ENCODE peak calls at places on chromosomes 5 and 9, in nine cellular contexts. A is IMR-90, C is spleen, R is tibial nerve, K is A549, F is sigmoid colon, V is body of pancreas, O is uterus, I is right lobe of liver. X is an unnamed sample.

GRCh38 chr5:67620386-67621039 is 423.9 kb upstream of the CD180 start:
- DNase-seq in A (no peak), C (no peak), R (no peak), K (no peak), F (no peak), V (no peak), O (no peak), I (no peak), X (no peak)

GRCh38 chr5:159444441-159445082 is 114.3 kb upstream of the IL12B start:
- DNase-seq in A (peak), C (no peak), R (no peak), K (peak), F (no peak), V (no peak), O (no peak), I (no peak), X (peak)

GRCh38 chr5:14439087-14439841 is 142.3 kb upstream of the OTULINL start:
- DNase-seq in A (no peak), C (no peak), R (no peak), K (no peak), F (no peak), V (no peak), O (no peak), I (no peak), X (no peak)

GRCh38 chr9:24824607-24825006 is 278.9 kb upstream of the IZUMO3 start:
- DNase-seq in A (no peak), C (no peak), R (no peak), K (no peak), F (no peak), V (no peak), O (no peak), I (no peak), X (no peak)

GRCh38 chr9:96302021-96302420 is at the start of gene HSD17B3:
- DNase-seq in A (peak), C (no peak), R (no peak), K (no peak), F (no peak), V (no peak), O (no peak), I (no peak), X (no peak)

GRCh38 chr9:120161801-120162200 is 418.2 kb downstream of the CDK5RAP2 start:
- DNase-seq in A (no peak), C (no peak), R (no peak), K (no peak), F (no peak), V (no peak), O (no peak), I (no peak), X (peak)

GRCh38 chr9:36327903-36328302 is 69.7 kb upstream of the GNE start:
- DNase-seq in A (peak), C (no peak), R (no peak), K (no peak), F (no peak), V (no peak), O (no peak), I (no peak), X (no peak)

GRCh38 chr9:137167113-137167751 is 2.6 kb downstream of the LRRC26 start:
- DNase-seq in A (no peak), C (no peak), R (no peak), K (no peak), F (no peak), V (no peak), O (no peak), I (no peak), X (no peak)

GRCh38 chr9:136648746-136649145 is 14.0 kb upstream of the EGFL7 start:
- DNase-seq in A (no peak), C (peak), R (no peak), K (no peak), F (no peak), V (no peak), O (no peak), I (peak), X (no peak)

GRCh38 chr5:673140-673836 is 19.9 kb downstream of the TPPP start:
- DNase-seq in A (no peak), C (peak), R (no peak), K (no peak), F (peak), V (no peak), O (no peak), I (peak), X (no peak)

GRCh38 chr9:77808750-77809079 is 160.6 kb upstream of the GNA14 start:
- DNase-seq in A (no peak), C (no peak), R (no peak), K (no peak), F (no peak), V (no peak), O (no peak), I (no peak), X (no peak)

GRCh38 chr5:178436326-178436940 is 153.8 kb downstream of the COL23A1 start:
- DNase-seq in A (no peak), C (no peak), R (no peak), K (no peak), F (peak), V (no peak), O (no peak), I (no peak), X (no peak)

GRCh38 chr9:37753489-37754190 is at the start of gene TRMT10B:
- DNase-seq in A (peak), C (peak), R (peak), K (peak), F (peak), V (peak), O (peak), I (peak), X (peak)
- TF ChIP-seq POLR2A in A (no peak), C (no peak), R (no peak), K (peak), F (peak), V (peak), O (peak), I (no peak), X (no peak)

DNA sequence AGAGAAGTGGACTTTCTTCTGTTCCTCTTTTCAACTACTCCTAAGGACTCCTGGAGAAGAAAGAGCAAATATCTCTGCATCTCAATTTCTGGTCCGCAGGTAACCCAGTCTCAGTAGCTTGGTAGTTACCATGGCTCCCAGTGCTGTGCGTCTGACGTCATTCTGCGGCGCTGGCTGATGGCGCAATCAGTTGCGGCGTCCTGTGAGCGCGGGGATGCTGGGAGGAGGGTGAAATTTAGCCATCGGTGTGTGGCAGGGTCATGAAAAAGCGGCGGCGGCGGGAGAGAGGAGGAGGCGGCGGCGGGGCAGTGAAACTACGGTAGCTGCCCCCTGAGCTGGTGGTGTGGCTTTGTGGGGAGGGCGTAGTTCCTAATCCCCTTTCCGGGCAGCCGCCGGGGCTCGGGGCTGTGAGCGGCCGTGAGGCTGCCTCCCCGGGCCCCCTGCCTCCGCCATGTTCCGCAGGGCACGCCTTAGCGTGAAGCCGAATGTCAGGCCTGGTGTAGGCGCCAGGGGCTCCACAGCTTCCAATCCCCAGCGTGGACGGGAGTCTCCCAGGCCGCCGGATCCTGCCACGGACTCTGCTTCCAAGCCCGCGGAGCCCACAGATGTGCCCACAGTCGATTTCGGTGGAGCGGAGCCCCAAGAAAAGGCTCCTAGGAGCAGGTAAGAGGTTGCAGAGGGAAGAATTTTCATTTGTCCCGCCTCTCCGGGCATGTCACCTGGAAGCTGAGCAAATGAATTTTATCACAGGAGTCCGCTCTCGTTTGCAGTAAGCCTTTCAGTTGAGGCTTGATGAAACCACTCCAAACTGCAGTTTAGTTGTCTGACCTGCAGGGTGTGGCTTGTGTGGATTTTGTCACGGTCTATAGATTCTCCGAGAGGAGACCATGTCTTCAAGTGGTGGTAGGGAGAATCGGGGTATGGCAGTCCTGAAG is at the start of gene BDP1:
- DNase-seq in A (peak), C (peak), R (peak), K (peak), F (peak), V (peak), O (peak), I (peak), X (peak)
- TF ChIP-seq CTCF in A (peak), C (peak), R (peak), K (peak), F (peak), V (peak), O (peak), I (peak), X (peak)

GRCh38 chr9:99360026-99360425 is 137.9 kb downstream of the SEC61B start:
- DNase-seq in A (no peak), C (no peak), R (no peak), K (no peak), F (no peak), V (no peak), O (no peak), I (no peak), X (no peak)

GRCh38 chr9:99359336-99359735 is 137.3 kb downstream of the SEC61B start:
- DNase-seq in A (no peak), C (no peak), R (no peak), K (no peak), F (no peak), V (no peak), O (no peak), I (no peak), X (no peak)

GRCh38 chr9:99363509-99363908 is 141.4 kb downstream of the SEC61B start:
- DNase-seq in A (no peak), C (no peak), R (no peak), K (no peak), F (no peak), V (no peak), O (no peak), I (no peak), X (no peak)

GRCh38 chr9:99361827-99362226 is 139.7 kb downstream of the SEC61B start:
- DNase-seq in A (no peak), C (no peak), R (no peak), K (no peak), F (no peak), V (no peak), O (no peak), I (no peak), X (no peak)

DNA sequence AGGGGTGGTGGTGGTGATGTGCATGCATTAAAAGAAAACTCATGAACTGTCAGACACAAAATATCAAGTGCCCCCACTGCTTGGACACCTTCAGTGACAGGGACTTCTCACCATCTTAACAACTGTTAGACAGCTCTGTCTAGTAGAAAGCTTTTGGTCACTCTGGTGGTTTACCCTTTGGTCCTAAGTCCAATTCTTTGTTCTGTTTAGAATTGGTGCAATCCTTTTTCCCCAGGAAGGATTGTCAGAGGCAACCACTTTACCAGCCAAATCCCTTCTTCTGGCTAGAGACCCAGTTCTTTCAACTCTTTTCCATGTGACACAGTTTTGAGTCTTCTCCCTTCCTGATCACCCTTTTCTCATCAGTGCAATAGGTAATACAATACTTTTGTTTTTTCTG is 140.2 kb downstream of the SEC61B start:
- DNase-seq in A (no peak), C (no peak), R (no peak), K (no peak), F (no peak), V (no peak), O (no peak), I (no peak), X (no peak)
- TF ChIP-seq POLR2A in A (no peak), C (no peak), R (no peak), K (no peak), F (no peak), V (no peak), O (no peak), I (no peak), X (no peak)

DNA sequence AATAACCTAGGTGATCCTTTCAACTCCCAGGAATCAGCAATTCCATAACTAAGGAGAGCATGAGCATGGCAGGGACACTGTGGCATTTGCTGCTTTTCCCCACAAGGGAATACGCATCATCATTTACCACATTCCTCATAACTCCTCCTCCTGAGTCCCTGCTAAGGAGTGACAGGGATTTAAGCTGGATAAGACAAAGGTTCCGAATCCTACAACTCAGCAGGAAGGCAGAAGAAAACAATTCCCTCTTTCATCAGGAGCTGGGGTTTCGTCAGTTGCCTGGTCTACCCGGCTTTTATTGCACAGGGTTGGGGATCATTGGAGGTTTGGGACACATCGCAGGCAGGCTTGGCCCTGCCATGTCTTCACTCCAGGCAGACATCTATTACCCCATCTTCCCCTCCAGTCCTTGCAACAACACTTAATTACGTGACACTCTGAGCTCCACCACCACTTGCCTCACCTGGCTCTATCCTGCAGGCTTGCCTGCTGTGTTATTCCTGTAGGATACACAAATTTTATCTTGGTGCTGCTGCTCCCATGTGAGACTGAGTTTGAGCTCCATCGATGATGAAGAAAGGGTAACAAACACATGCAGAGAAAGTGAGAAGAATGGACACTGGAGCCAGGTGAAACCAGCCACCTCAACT is 563.0 kb upstream of the KLF4 start:
- DNase-seq in A (no peak), C (no peak), R (no peak), K (no peak), F (no peak), V (no peak), O (no peak), I (no peak), X (no peak)
- TF ChIP-seq CTCF in A (no peak), C (no peak), R (no peak), K (no peak), F (no peak), V (no peak), O (no peak), I (no peak), X (no peak)

X was measured in prostate gland.